ENCODE peak calls at places on chromosomes 7 and 10, in nine cellular contexts. X, W, O, Y, I, F, P, T and U are unnamed samples.

GRCh38 chr7:69049341-69049740 is 548.9 kb upstream of the AUTS2 start:
- DNase-seq in X (no peak), W (no peak), O (no peak), Y (no peak), I (no peak), F (no peak), P (no peak), T (no peak), U (no peak)

GRCh38 chr10:103192089-103192450 is 1.0 kb downstream of the NT5C2 start:
- DNase-seq in X (peak), W (no peak), O (no peak), Y (no peak), I (no peak), F (no peak), P (no peak), T (no peak), U (no peak)

GRCh38 chr7:66602159-66602558 is 26.5 kb upstream of the KCTD7 start:
- DNase-seq in X (no peak), W (no peak), O (no peak), Y (no peak), I (no peak), F (no peak), P (no peak), T (no peak), U (no peak)

GRCh38 chr7:120170384-120170783 is 102.6 kb upstream of the KCND2 start:
- DNase-seq in X (no peak), W (no peak), O (no peak), Y (no peak), I (no peak), F (no peak), P (no peak), T (no peak), U (no peak)

GRCh38 chr10:100800931-100801330 is 55.5 kb downstream of the PAX2 start:
- DNase-seq in X (no peak), W (no peak), O (no peak), Y (no peak), I (no peak), F (no peak), P (no peak), T (no peak), U (no peak)

GRCh38 chr7:13880789-13881188 is 108.7 kb downstream of the ETV1 start:
- DNase-seq in X (peak), W (no peak), O (peak), Y (no peak), I (no peak), F (no peak), P (no peak), T (no peak), U (no peak)

GRCh38 chr7:128827971-128828711 is 2.1 kb upstream of the FLNC start:
- DNase-seq in X (peak), W (no peak), O (no peak), Y (no peak), I (no peak), F (no peak), P (no peak), T (no peak), U (no peak)

GRCh38 chr10:121813211-121813812 is 114.5 kb downstream of the ATE1 start:
- DNase-seq in X (peak), W (no peak), O (no peak), Y (peak), I (no peak), F (no peak), P (no peak), T (no peak), U (no peak)

GRCh38 chr10:79982486-79982800 is 33.5 kb upstream of the SFTPD start:
- DNase-seq in X (no peak), W (no peak), O (no peak), Y (no peak), I (no peak), F (no peak), P (no peak), T (peak), U (no peak)

GRCh38 chr7:49812534-49812933 is 39.1 kb downstream of the VWC2 start:
- DNase-seq in X (no peak), W (no peak), O (no peak), Y (no peak), I (no peak), F (no peak), P (no peak), T (no peak), U (no peak)

GRCh38 chr10:68871105-68871711 is 29.9 kb upstream of the DDX50 start:
- DNase-seq in X (peak), W (no peak), O (no peak), Y (peak), I (no peak), F (no peak), P (no peak), T (peak), U (no peak)

GRCh38 chr10:68423522-68423921 is 16.4 kb upstream of the RUFY2 start:
- DNase-seq in X (no peak), W (peak), O (no peak), Y (no peak), I (no peak), F (no peak), P (no peak), T (no peak), U (no peak)